ENCODE peak calls at places on chromosomes 7 and 10, in seven cellular contexts. One of them, this sample, is unnamed.

GRCh38 chr10:101512741-101513140 is 75.3 kb downstream of the POLL start:
- DNase-seq in activated CD4-positive, alpha-beta T cell treated with anti-CD3 and anti-CD28 coated beads for 48 hours: no peak
- DNase-seq in naive thymus-derived CD8-positive, alpha-beta T cell: no peak
- DNase-seq in AG04450: no peak
- DNase-seq in NCI-H1694 treated with DMSO at 0.1 percent for 48 hours: no peak
- DNase-seq in naive thymus-derived CD4-positive, alpha-beta T cell: no peak
- DNase-seq in WTC11: no peak
- DNase-seq in this sample: no peak

GRCh38 chr10:82319558-82319957 is 444.6 kb downstream of the NRG3 start:
- DNase-seq in activated CD4-positive, alpha-beta T cell treated with anti-CD3 and anti-CD28 coated beads for 48 hours: no peak
- DNase-seq in naive thymus-derived CD8-positive, alpha-beta T cell: no peak
- DNase-seq in AG04450: no peak
- DNase-seq in NCI-H1694 treated with DMSO at 0.1 percent for 48 hours: peak; percentile 59
- DNase-seq in naive thymus-derived CD4-positive, alpha-beta T cell: no peak
- DNase-seq in WTC11: peak; percentile 32
- DNase-seq in this sample: no peak

GRCh38 chr10:24894309-24894708 is 58.1 kb downstream of the PRTFDC1 start:
- DNase-seq in activated CD4-positive, alpha-beta T cell treated with anti-CD3 and anti-CD28 coated beads for 48 hours: no peak
- DNase-seq in naive thymus-derived CD8-positive, alpha-beta T cell: no peak
- DNase-seq in AG04450: peak; percentile 87
- DNase-seq in NCI-H1694 treated with DMSO at 0.1 percent for 48 hours: no peak
- DNase-seq in naive thymus-derived CD4-positive, alpha-beta T cell: no peak
- DNase-seq in WTC11: no peak
- DNase-seq in this sample: peak; percentile 80

GRCh38 chr10:12701696-12702095 is 299.8 kb downstream of the CCDC3 start:
- DNase-seq in activated CD4-positive, alpha-beta T cell treated with anti-CD3 and anti-CD28 coated beads for 48 hours: no peak
- DNase-seq in naive thymus-derived CD8-positive, alpha-beta T cell: no peak
- DNase-seq in AG04450: no peak
- DNase-seq in NCI-H1694 treated with DMSO at 0.1 percent for 48 hours: no peak
- DNase-seq in naive thymus-derived CD4-positive, alpha-beta T cell: no peak
- DNase-seq in WTC11: no peak
- DNase-seq in this sample: no peak

GRCh38 chr10:60604356-60604755 is 173.9 kb upstream of the CDK1 start:
- DNase-seq in activated CD4-positive, alpha-beta T cell treated with anti-CD3 and anti-CD28 coated beads for 48 hours: no peak
- DNase-seq in naive thymus-derived CD8-positive, alpha-beta T cell: no peak
- DNase-seq in AG04450: no peak
- DNase-seq in NCI-H1694 treated with DMSO at 0.1 percent for 48 hours: no peak
- DNase-seq in naive thymus-derived CD4-positive, alpha-beta T cell: no peak
- DNase-seq in WTC11: no peak
- DNase-seq in this sample: no peak

GRCh38 chr7:116113310-116113709 is 82.7 kb upstream of the TFEC start:
- DNase-seq in activated CD4-positive, alpha-beta T cell treated with anti-CD3 and anti-CD28 coated beads for 48 hours: no peak
- DNase-seq in naive thymus-derived CD8-positive, alpha-beta T cell: no peak
- DNase-seq in AG04450: no peak
- DNase-seq in NCI-H1694 treated with DMSO at 0.1 percent for 48 hours: no peak
- DNase-seq in naive thymus-derived CD4-positive, alpha-beta T cell: no peak
- DNase-seq in WTC11: no peak
- DNase-seq in this sample: no peak

GRCh38 chr7:40057292-40057691 is 77.1 kb downstream of the MPLKIP start:
- DNase-seq in activated CD4-positive, alpha-beta T cell treated with anti-CD3 and anti-CD28 coated beads for 48 hours: no peak
- DNase-seq in naive thymus-derived CD8-positive, alpha-beta T cell: no peak
- DNase-seq in AG04450: no peak
- DNase-seq in NCI-H1694 treated with DMSO at 0.1 percent for 48 hours: no peak
- DNase-seq in naive thymus-derived CD4-positive, alpha-beta T cell: no peak
- DNase-seq in WTC11: no peak
- DNase-seq in this sample: no peak

GRCh38 chr7:114874170-114874569 is 47.7 kb upstream of the MDFIC start:
- DNase-seq in activated CD4-positive, alpha-beta T cell treated with anti-CD3 and anti-CD28 coated beads for 48 hours: no peak
- DNase-seq in naive thymus-derived CD8-positive, alpha-beta T cell: no peak
- DNase-seq in AG04450: no peak
- DNase-seq in NCI-H1694 treated with DMSO at 0.1 percent for 48 hours: no peak
- DNase-seq in naive thymus-derived CD4-positive, alpha-beta T cell: no peak
- DNase-seq in WTC11: no peak
- DNase-seq in this sample: no peak

GRCh38 chr7:108380527-108380926 is 75.7 kb downstream of the NRCAM start:
- DNase-seq in activated CD4-positive, alpha-beta T cell treated with anti-CD3 and anti-CD28 coated beads for 48 hours: no peak
- DNase-seq in naive thymus-derived CD8-positive, alpha-beta T cell: no peak
- DNase-seq in AG04450: no peak
- DNase-seq in NCI-H1694 treated with DMSO at 0.1 percent for 48 hours: no peak
- DNase-seq in naive thymus-derived CD4-positive, alpha-beta T cell: no peak
- DNase-seq in WTC11: no peak
- DNase-seq in this sample: no peak

GRCh38 chr7:20786779-20787651 is at the start of gene SP8:
- DNase-seq in activated CD4-positive, alpha-beta T cell treated with anti-CD3 and anti-CD28 coated beads for 48 hours: peak; percentile 47
- DNase-seq in naive thymus-derived CD8-positive, alpha-beta T cell: no peak
- DNase-seq in AG04450: no peak
- DNase-seq in NCI-H1694 treated with DMSO at 0.1 percent for 48 hours: no peak
- DNase-seq in naive thymus-derived CD4-positive, alpha-beta T cell: no peak
- DNase-seq in WTC11: peak; percentile 87
- DNase-seq in this sample: no peak

GRCh38 chr10:61822781-61823230 is 78.7 kb upstream of the ARID5B start:
- DNase-seq in activated CD4-positive, alpha-beta T cell treated with anti-CD3 and anti-CD28 coated beads for 48 hours: no peak
- DNase-seq in naive thymus-derived CD8-positive, alpha-beta T cell: no peak
- DNase-seq in AG04450: no peak
- DNase-seq in NCI-H1694 treated with DMSO at 0.1 percent for 48 hours: no peak
- DNase-seq in naive thymus-derived CD4-positive, alpha-beta T cell: no peak
- DNase-seq in WTC11: no peak
- DNase-seq in this sample: no peak

GRCh38 chr7:104883718-104884452 is 130.1 kb upstream of the KMT2E start:
- DNase-seq in activated CD4-positive, alpha-beta T cell treated with anti-CD3 and anti-CD28 coated beads for 48 hours: peak; percentile 87
- DNase-seq in naive thymus-derived CD8-positive, alpha-beta T cell: peak; percentile 64
- DNase-seq in AG04450: peak; percentile 39
- DNase-seq in NCI-H1694 treated with DMSO at 0.1 percent for 48 hours: peak; percentile 59
- DNase-seq in naive thymus-derived CD4-positive, alpha-beta T cell: peak; percentile 63
- DNase-seq in WTC11: peak; percentile 88
- DNase-seq in this sample: peak; percentile 61

GRCh38 chr10:75640381-75640780 is 209.0 kb downstream of the LRMDA start:
- DNase-seq in activated CD4-positive, alpha-beta T cell treated with anti-CD3 and anti-CD28 coated beads for 48 hours: no peak
- DNase-seq in naive thymus-derived CD8-positive, alpha-beta T cell: no peak
- DNase-seq in AG04450: no peak
- DNase-seq in NCI-H1694 treated with DMSO at 0.1 percent for 48 hours: no peak
- DNase-seq in naive thymus-derived CD4-positive, alpha-beta T cell: no peak
- DNase-seq in WTC11: no peak
- DNase-seq in this sample: no peak

GRCh38 chr10:77511498-77512218 is 126.0 kb downstream of the KCNMA1 start:
- DNase-seq in activated CD4-positive, alpha-beta T cell treated with anti-CD3 and anti-CD28 coated beads for 48 hours: no peak
- DNase-seq in naive thymus-derived CD8-positive, alpha-beta T cell: no peak
- DNase-seq in AG04450: no peak
- DNase-seq in NCI-H1694 treated with DMSO at 0.1 percent for 48 hours: no peak
- DNase-seq in naive thymus-derived CD4-positive, alpha-beta T cell: no peak
- DNase-seq in WTC11: no peak
- DNase-seq in this sample: no peak

GRCh38 chr10:26689394-26689793 is 8.1 kb upstream of the PDSS1 start:
- DNase-seq in activated CD4-positive, alpha-beta T cell treated with anti-CD3 and anti-CD28 coated beads for 48 hours: no peak
- DNase-seq in naive thymus-derived CD8-positive, alpha-beta T cell: no peak
- DNase-seq in AG04450: no peak
- DNase-seq in NCI-H1694 treated with DMSO at 0.1 percent for 48 hours: no peak
- DNase-seq in naive thymus-derived CD4-positive, alpha-beta T cell: peak; percentile 32
- DNase-seq in WTC11: no peak
- DNase-seq in this sample: no peak

GRCh38 chr10:103575416-103576075 is 82.0 kb downstream of the NEURL1 start:
- DNase-seq in activated CD4-positive, alpha-beta T cell treated with anti-CD3 and anti-CD28 coated beads for 48 hours: no peak
- DNase-seq in naive thymus-derived CD8-positive, alpha-beta T cell: no peak
- DNase-seq in AG04450: no peak
- DNase-seq in NCI-H1694 treated with DMSO at 0.1 percent for 48 hours: no peak
- DNase-seq in naive thymus-derived CD4-positive, alpha-beta T cell: no peak
- DNase-seq in WTC11: no peak
- DNase-seq in this sample: no peak

GRCh38 chr7:74002474-74003017 is 25.4 kb upstream of the ELN start:
- DNase-seq in activated CD4-positive, alpha-beta T cell treated with anti-CD3 and anti-CD28 coated beads for 48 hours: no peak
- DNase-seq in naive thymus-derived CD8-positive, alpha-beta T cell: peak; percentile 7
- DNase-seq in AG04450: peak; percentile 68
- DNase-seq in NCI-H1694 treated with DMSO at 0.1 percent for 48 hours: no peak
- DNase-seq in naive thymus-derived CD4-positive, alpha-beta T cell: no peak
- DNase-seq in WTC11: no peak
- DNase-seq in this sample: peak; percentile 54

GRCh38 chr7:73539709-73540108 is 17.6 kb upstream of the BAZ1B start:
- DNase-seq in activated CD4-positive, alpha-beta T cell treated with anti-CD3 and anti-CD28 coated beads for 48 hours: no peak
- DNase-seq in naive thymus-derived CD8-positive, alpha-beta T cell: no peak
- DNase-seq in AG04450: no peak
- DNase-seq in NCI-H1694 treated with DMSO at 0.1 percent for 48 hours: no peak
- DNase-seq in naive thymus-derived CD4-positive, alpha-beta T cell: no peak
- DNase-seq in WTC11: no peak
- DNase-seq in this sample: no peak

GRCh38 chr10:68007356-68007755 is 67.7 kb downstream of the HERC4 start:
- DNase-seq in activated CD4-positive, alpha-beta T cell treated with anti-CD3 and anti-CD28 coated beads for 48 hours: no peak
- DNase-seq in naive thymus-derived CD8-positive, alpha-beta T cell: no peak
- DNase-seq in AG04450: no peak
- DNase-seq in NCI-H1694 treated with DMSO at 0.1 percent for 48 hours: no peak
- DNase-seq in naive thymus-derived CD4-positive, alpha-beta T cell: no peak
- DNase-seq in WTC11: no peak
- DNase-seq in this sample: no peak

GRCh38 chr10:48448796-48449195 is 142.3 kb downstream of the MAPK8 start:
- DNase-seq in activated CD4-positive, alpha-beta T cell treated with anti-CD3 and anti-CD28 coated beads for 48 hours: no peak
- DNase-seq in naive thymus-derived CD8-positive, alpha-beta T cell: no peak
- DNase-seq in AG04450: no peak
- DNase-seq in NCI-H1694 treated with DMSO at 0.1 percent for 48 hours: no peak
- DNase-seq in naive thymus-derived CD4-positive, alpha-beta T cell: no peak
- DNase-seq in WTC11: no peak
- DNase-seq in this sample: no peak

GRCh38 chr10:21205328-21205727 is 308.2 kb upstream of the NEBL start:
- DNase-seq in activated CD4-positive, alpha-beta T cell treated with anti-CD3 and anti-CD28 coated beads for 48 hours: no peak
- DNase-seq in naive thymus-derived CD8-positive, alpha-beta T cell: no peak
- DNase-seq in AG04450: no peak
- DNase-seq in NCI-H1694 treated with DMSO at 0.1 percent for 48 hours: no peak
- DNase-seq in naive thymus-derived CD4-positive, alpha-beta T cell: no peak
- DNase-seq in WTC11: no peak
- DNase-seq in this sample: no peak

GRCh38 chr7:115009139-115009538 is 87.2 kb downstream of the MDFIC start:
- DNase-seq in activated CD4-positive, alpha-beta T cell treated with anti-CD3 and anti-CD28 coated beads for 48 hours: no peak
- DNase-seq in naive thymus-derived CD8-positive, alpha-beta T cell: no peak
- DNase-seq in AG04450: no peak
- DNase-seq in NCI-H1694 treated with DMSO at 0.1 percent for 48 hours: no peak
- DNase-seq in naive thymus-derived CD4-positive, alpha-beta T cell: peak; percentile 26
- DNase-seq in WTC11: no peak
- DNase-seq in this sample: no peak

GRCh38 chr10:77969029-77969635 is 42.6 kb upstream of the DLG5 start:
- DNase-seq in activated CD4-positive, alpha-beta T cell treated with anti-CD3 and anti-CD28 coated beads for 48 hours: no peak
- DNase-seq in naive thymus-derived CD8-positive, alpha-beta T cell: no peak
- DNase-seq in AG04450: no peak
- DNase-seq in NCI-H1694 treated with DMSO at 0.1 percent for 48 hours: no peak
- DNase-seq in naive thymus-derived CD4-positive, alpha-beta T cell: no peak
- DNase-seq in WTC11: no peak
- DNase-seq in this sample: no peak

GRCh38 chr7:104984591-104985258 is 29.3 kb upstream of the KMT2E start:
- DNase-seq in activated CD4-positive, alpha-beta T cell treated with anti-CD3 and anti-CD28 coated beads for 48 hours: no peak
- DNase-seq in naive thymus-derived CD8-positive, alpha-beta T cell: no peak
- DNase-seq in AG04450: no peak
- DNase-seq in NCI-H1694 treated with DMSO at 0.1 percent for 48 hours: no peak
- DNase-seq in naive thymus-derived CD4-positive, alpha-beta T cell: no peak
- DNase-seq in WTC11: no peak
- DNase-seq in this sample: no peak